ENCODE peak calls at places on chromosomes 13 and 19, in eight cellular contexts. One of them, this sample, is unnamed.

GRCh38 chr13:41418751-41419150 is 38.6 kb upstream of the RGCC start:
- DNase-seq in uterus: no peak
- DNase-seq in tibial nerve: no peak
- DNase-seq in lung: no peak
- DNase-seq in mesendoderm: no peak
- DNase-seq in PC-3: no peak
- DNase-seq in heart right ventricle: no peak
- DNase-seq in OCI-LY7: no peak
- DNase-seq in this sample: no peak

GRCh38 chr13:44735806-44736205 is 159.7 kb upstream of the TSC22D1 start:
- DNase-seq in uterus: no peak
- DNase-seq in tibial nerve: no peak
- DNase-seq in lung: no peak
- DNase-seq in mesendoderm: no peak
- DNase-seq in PC-3: no peak
- DNase-seq in heart right ventricle: no peak
- DNase-seq in OCI-LY7: no peak
- DNase-seq in this sample: no peak

GRCh38 chr19:18863843-18864362 is 32.1 kb downstream of the CERS1 start:
- DNase-seq in uterus: no peak
- DNase-seq in tibial nerve: no peak
- DNase-seq in lung: no peak
- DNase-seq in mesendoderm: no peak
- DNase-seq in PC-3: no peak
- DNase-seq in heart right ventricle: no peak
- DNase-seq in OCI-LY7: no peak
- DNase-seq in this sample: no peak

GRCh38 chr19:44111910-44112463 is 1.2 kb upstream of the ZNF225 start:
- DNase-seq in uterus: no peak
- DNase-seq in tibial nerve: no peak
- DNase-seq in lung: no peak
- DNase-seq in mesendoderm: peak; percentile 98
- DNase-seq in PC-3: no peak
- DNase-seq in heart right ventricle: no peak
- DNase-seq in OCI-LY7: no peak
- DNase-seq in this sample: no peak

GRCh38 chr19:52102163-52102562 is 6.6 kb upstream of the ZNF841 start:
- DNase-seq in uterus: no peak
- DNase-seq in tibial nerve: no peak
- DNase-seq in lung: no peak
- DNase-seq in mesendoderm: no peak
- DNase-seq in PC-3: no peak
- DNase-seq in heart right ventricle: no peak
- DNase-seq in OCI-LY7: no peak
- DNase-seq in this sample: no peak

GRCh38 chr19:50415661-50416033 is 3.1 kb upstream of the SPIB start:
- DNase-seq in uterus: no peak
- DNase-seq in tibial nerve: no peak
- DNase-seq in lung: no peak
- DNase-seq in mesendoderm: no peak
- DNase-seq in PC-3: no peak
- DNase-seq in heart right ventricle: no peak
- DNase-seq in OCI-LY7: peak; percentile 96
- DNase-seq in this sample: no peak

GRCh38 chr19:53165691-53166091 is 6.8 kb upstream of the ZNF347 start:
- DNase-seq in uterus: no peak
- DNase-seq in tibial nerve: no peak
- DNase-seq in lung: no peak
- DNase-seq in mesendoderm: no peak
- DNase-seq in PC-3: no peak
- DNase-seq in heart right ventricle: no peak
- DNase-seq in OCI-LY7: no peak
- DNase-seq in this sample: no peak

GRCh38 chr19:54462072-54462712 is 1.4 kb downstream of the LENG9 start:
- DNase-seq in uterus: no peak
- DNase-seq in tibial nerve: no peak
- DNase-seq in lung: no peak
- DNase-seq in mesendoderm: no peak
- DNase-seq in PC-3: no peak
- DNase-seq in heart right ventricle: no peak
- DNase-seq in OCI-LY7: no peak
- DNase-seq in this sample: no peak

GRCh38 chr19:19103167-19103566 is 35.1 kb downstream of the TMEM161A start:
- DNase-seq in uterus: no peak
- DNase-seq in tibial nerve: no peak
- DNase-seq in lung: no peak
- DNase-seq in mesendoderm: no peak
- DNase-seq in PC-3: no peak
- DNase-seq in heart right ventricle: no peak
- DNase-seq in OCI-LY7: no peak
- DNase-seq in this sample: no peak

GRCh38 chr13:29607465-29607864 is 12.0 kb upstream of the SLC7A1 start:
- DNase-seq in uterus: no peak
- DNase-seq in tibial nerve: no peak
- DNase-seq in lung: no peak
- DNase-seq in mesendoderm: no peak
- DNase-seq in PC-3: no peak
- DNase-seq in heart right ventricle: no peak
- DNase-seq in OCI-LY7: no peak
- DNase-seq in this sample: no peak

GRCh38 chr13:50731400-50731799 is 112.1 kb downstream of the DLEU7 start:
- DNase-seq in uterus: no peak
- DNase-seq in tibial nerve: no peak
- DNase-seq in lung: no peak
- DNase-seq in mesendoderm: no peak
- DNase-seq in PC-3: no peak
- DNase-seq in heart right ventricle: peak; percentile 58
- DNase-seq in OCI-LY7: no peak
- DNase-seq in this sample: no peak

GRCh38 chr19:3622224-3622623 is 4.4 kb downstream of the CACTIN start:
- DNase-seq in uterus: no peak
- DNase-seq in tibial nerve: no peak
- DNase-seq in lung: no peak
- DNase-seq in mesendoderm: no peak
- DNase-seq in PC-3: no peak
- DNase-seq in heart right ventricle: no peak
- DNase-seq in OCI-LY7: no peak
- DNase-seq in this sample: no peak

GRCh38 chr13:30186644-30187431 is 120.5 kb downstream of the KATNAL1 start:
- DNase-seq in uterus: no peak
- DNase-seq in tibial nerve: no peak
- DNase-seq in lung: no peak
- DNase-seq in mesendoderm: peak; percentile 55
- DNase-seq in PC-3: no peak
- DNase-seq in heart right ventricle: no peak
- DNase-seq in OCI-LY7: no peak
- DNase-seq in this sample: no peak

GRCh38 chr13:79593611-79594275 is 112.8 kb downstream of the NDFIP2 start:
- DNase-seq in uterus: no peak
- DNase-seq in tibial nerve: no peak
- DNase-seq in lung: no peak
- DNase-seq in mesendoderm: peak; percentile 9
- DNase-seq in PC-3: peak; percentile 40
- DNase-seq in heart right ventricle: no peak
- DNase-seq in OCI-LY7: no peak
- DNase-seq in this sample: no peak

GRCh38 chr19:36151144-36152051 is 849 bp downstream of the COX7A1 start:
- DNase-seq in uterus: peak; percentile 68
- DNase-seq in tibial nerve: peak; percentile 57
- DNase-seq in lung: no peak
- DNase-seq in mesendoderm: peak; percentile 34
- DNase-seq in PC-3: no peak
- DNase-seq in heart right ventricle: peak; percentile 81
- DNase-seq in OCI-LY7: no peak
- DNase-seq in this sample: peak; percentile 90

GRCh38 chr13:51222510-51223283 is 499 bp downstream of the FAM124A start:
- DNase-seq in uterus: no peak
- DNase-seq in tibial nerve: no peak
- DNase-seq in lung: no peak
- DNase-seq in mesendoderm: peak; percentile 69
- DNase-seq in PC-3: peak; percentile 5
- DNase-seq in heart right ventricle: no peak
- DNase-seq in OCI-LY7: no peak
- DNase-seq in this sample: no peak

GRCh38 chr13:52461265-52461664 is 6.0 kb downstream of the CKAP2 start:
- DNase-seq in uterus: no peak
- DNase-seq in tibial nerve: no peak
- DNase-seq in lung: no peak
- DNase-seq in mesendoderm: no peak
- DNase-seq in PC-3: no peak
- DNase-seq in heart right ventricle: no peak
- DNase-seq in OCI-LY7: no peak
- DNase-seq in this sample: no peak

GRCh38 chr19:55189424-55189823 is 9.3 kb upstream of the SYT5 start:
- DNase-seq in uterus: peak; percentile 52
- DNase-seq in tibial nerve: no peak
- DNase-seq in lung: no peak
- DNase-seq in mesendoderm: no peak
- DNase-seq in PC-3: peak; percentile 99
- DNase-seq in heart right ventricle: peak; percentile 60
- DNase-seq in OCI-LY7: no peak
- DNase-seq in this sample: peak; percentile 25

GRCh38 chr19:7924651-7925170 is 1.2 kb downstream of the CTXN1 start:
- DNase-seq in uterus: no peak
- DNase-seq in tibial nerve: no peak
- DNase-seq in lung: no peak
- DNase-seq in mesendoderm: no peak
- DNase-seq in PC-3: no peak
- DNase-seq in heart right ventricle: no peak
- DNase-seq in OCI-LY7: no peak
- DNase-seq in this sample: no peak
- H3K4me3 ChIP-seq in uterus: peak overlapping the region; percentile 53
- H3K4me3 ChIP-seq in tibial nerve: no peak overlapping the region
- H3K4me3 ChIP-seq in lung: no peak overlapping the region
- H3K4me3 ChIP-seq in mesendoderm: no peak overlapping the region
- H3K4me3 ChIP-seq in PC-3: peak overlapping the region; percentile 55
- H3K4me3 ChIP-seq in heart right ventricle: no peak overlapping the region
- H3K4me3 ChIP-seq in OCI-LY7: no peak overlapping the region
- H3K4me3 ChIP-seq in this sample: peak overlapping the region; percentile 61

DNA sequence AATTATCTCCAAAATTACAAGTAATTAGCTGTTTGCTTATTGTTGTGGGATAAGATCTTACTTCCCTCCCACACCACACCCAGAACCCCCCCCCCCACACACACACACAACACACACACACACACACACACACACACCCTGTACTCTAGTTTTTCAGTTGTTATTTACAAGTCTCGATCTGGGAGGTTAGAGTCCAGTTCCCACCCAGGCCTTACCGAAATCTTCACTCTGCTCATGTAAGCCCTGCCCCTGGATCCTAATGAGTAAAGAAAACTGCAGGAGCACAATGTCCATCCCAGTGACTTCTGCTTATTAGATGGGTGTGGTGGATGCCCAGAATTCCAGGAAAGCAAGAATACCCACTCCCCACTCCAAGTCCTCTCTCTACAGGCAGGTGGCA is 23.0 kb downstream of the STARD13 start:
- DNase-seq in uterus: no peak
- DNase-seq in tibial nerve: no peak
- DNase-seq in lung: no peak
- DNase-seq in mesendoderm: no peak
- DNase-seq in PC-3: no peak
- DNase-seq in heart right ventricle: no peak
- DNase-seq in OCI-LY7: no peak
- DNase-seq in this sample: no peak
- H3K4me1 ChIP-seq in uterus: no peaks in the 10 kb centered on the region
- H3K4me1 ChIP-seq in tibial nerve: peaks cover 68% of the 10 kb centered on the region
- H3K4me1 ChIP-seq in lung: peaks cover 63% of the 10 kb centered on the region
- H3K4me1 ChIP-seq in mesendoderm: peaks cover 4% of the 10 kb centered on the region
- H3K4me1 ChIP-seq in PC-3: peaks cover 55% of the 10 kb centered on the region
- H3K4me1 ChIP-seq in heart right ventricle: peaks cover 97% of the 10 kb centered on the region
- H3K4me1 ChIP-seq in OCI-LY7: no peaks in the 10 kb centered on the region
- H3K4me1 ChIP-seq in this sample: peaks cover 45% of the 10 kb centered on the region

GRCh38 chr13:114023716-114024602 is 50.1 kb upstream of the C13orf46 start:
- DNase-seq in uterus: no peak
- DNase-seq in tibial nerve: no peak
- DNase-seq in lung: no peak
- DNase-seq in mesendoderm: no peak
- DNase-seq in PC-3: no peak
- DNase-seq in heart right ventricle: no peak
- DNase-seq in OCI-LY7: peak; percentile 43
- DNase-seq in this sample: no peak

GRCh38 chr13:114024603-114025431 is 50.9 kb upstream of the C13orf46 start:
- DNase-seq in uterus: no peak
- DNase-seq in tibial nerve: no peak
- DNase-seq in lung: no peak
- DNase-seq in mesendoderm: no peak
- DNase-seq in PC-3: no peak
- DNase-seq in heart right ventricle: no peak
- DNase-seq in OCI-LY7: peak; percentile 73
- DNase-seq in this sample: peak; percentile 64

GRCh38 chr13:114027046-114027760 is 53.3 kb upstream of the C13orf46 start:
- DNase-seq in uterus: no peak
- DNase-seq in tibial nerve: no peak
- DNase-seq in lung: no peak
- DNase-seq in mesendoderm: no peak
- DNase-seq in PC-3: no peak
- DNase-seq in heart right ventricle: peak; percentile 53
- DNase-seq in OCI-LY7: peak; percentile 27
- DNase-seq in this sample: no peak

GRCh38 chr13:114026128-114026880 is 52.4 kb upstream of the C13orf46 start:
- DNase-seq in uterus: no peak
- DNase-seq in tibial nerve: no peak
- DNase-seq in lung: no peak
- DNase-seq in mesendoderm: no peak
- DNase-seq in PC-3: no peak
- DNase-seq in heart right ventricle: no peak
- DNase-seq in OCI-LY7: no peak
- DNase-seq in this sample: peak; percentile 61

GRCh38 chr13:114025432-114026127 is 51.7 kb upstream of the C13orf46 start:
- DNase-seq in uterus: peak; percentile 58
- DNase-seq in tibial nerve: no peak
- DNase-seq in lung: no peak
- DNase-seq in mesendoderm: no peak
- DNase-seq in PC-3: no peak
- DNase-seq in heart right ventricle: no peak
- DNase-seq in OCI-LY7: peak; percentile 31
- DNase-seq in this sample: peak; percentile 35
- H3K27ac ChIP-seq in uterus: no peak overlapping the region
- H3K27ac ChIP-seq in tibial nerve: peak overlapping the region; percentile 23
- H3K27ac ChIP-seq in lung: no peak overlapping the region
- H3K27ac ChIP-seq in mesendoderm: no peak overlapping the region
- H3K27ac ChIP-seq in PC-3: no peak overlapping the region
- H3K27ac ChIP-seq in heart right ventricle: no peak overlapping the region
- H3K27ac ChIP-seq in OCI-LY7: peak overlapping the region; percentile 89
- H3K27ac ChIP-seq in this sample: no peak overlapping the region

GRCh38 chr19:10338940-10339339 is 484 bp downstream of the ICAM3 start:
- DNase-seq in uterus: no peak
- DNase-seq in tibial nerve: no peak
- DNase-seq in lung: no peak
- DNase-seq in mesendoderm: no peak
- DNase-seq in PC-3: no peak
- DNase-seq in heart right ventricle: no peak
- DNase-seq in OCI-LY7: no peak
- DNase-seq in this sample: no peak
- H3K4me3 ChIP-seq in uterus: no peak overlapping the region
- H3K4me3 ChIP-seq in tibial nerve: no peak overlapping the region
- H3K4me3 ChIP-seq in lung: no peak overlapping the region
- H3K4me3 ChIP-seq in mesendoderm: no peak overlapping the region
- H3K4me3 ChIP-seq in PC-3: no peak overlapping the region
- H3K4me3 ChIP-seq in heart right ventricle: no peak overlapping the region
- H3K4me3 ChIP-seq in OCI-LY7: peak overlapping the region; percentile 70
- H3K4me3 ChIP-seq in this sample: no peak overlapping the region

GRCh38 chr19:34181111-34181864 is 9.0 kb downstream of the LSM14A start:
- DNase-seq in uterus: no peak
- DNase-seq in tibial nerve: no peak
- DNase-seq in lung: no peak
- DNase-seq in mesendoderm: no peak
- DNase-seq in PC-3: peak; percentile 4
- DNase-seq in heart right ventricle: no peak
- DNase-seq in OCI-LY7: no peak
- DNase-seq in this sample: no peak
- H3K4me1 ChIP-seq in uterus: peaks cover 3% of the 10 kb centered on the region
- H3K4me1 ChIP-seq in tibial nerve: peaks cover 49% of the 10 kb centered on the region
- H3K4me1 ChIP-seq in lung: peaks cover 45% of the 10 kb centered on the region
- H3K4me1 ChIP-seq in mesendoderm: peaks cover 4% of the 10 kb centered on the region
- H3K4me1 ChIP-seq in PC-3: peaks cover 36% of the 10 kb centered on the region
- H3K4me1 ChIP-seq in heart right ventricle: peaks cover 100% of the 10 kb centered on the region
- H3K4me1 ChIP-seq in OCI-LY7: peaks cover 61% of the 10 kb centered on the region
- H3K4me1 ChIP-seq in this sample: peaks cover 99% of the 10 kb centered on the region